ENCODE peak calls at places on chromosomes 7 and 10, in eight cellular contexts. One of them, this sample, is unnamed.

GRCh38 chr10:21314234-21314633 is 211.2 kb downstream of the SKIDA1 start:
- DNase-seq in astrocyte of the spinal cord: peak
- DNase-seq in sigmoid colon: no peak
- DNase-seq in right atrium auricular region: no peak
- DNase-seq in fibroblast of pulmonary artery: peak
- DNase-seq in ascending aorta: no peak
- DNase-seq in cardiac fibroblast: peak
- DNase-seq in choroid plexus epithelial cell: no peak
- DNase-seq in this sample: no peak

GRCh38 chr7:37363536-37364172 is 85.0 kb downstream of the ELMO1 start:
- DNase-seq in cardiac fibroblast: no peak
- DNase-seq in right atrium auricular region: no peak
- DNase-seq in sigmoid colon: no peak
- DNase-seq in fibroblast of pulmonary artery: no peak
- DNase-seq in ascending aorta: no peak
- DNase-seq in choroid plexus epithelial cell: no peak
- DNase-seq in astrocyte of the spinal cord: no peak
- DNase-seq in this sample: no peak

GRCh38 chr10:29304259-29305030 is 15.6 kb downstream of the LYZL1 start:
- DNase-seq in ascending aorta: peak
- DNase-seq in fibroblast of pulmonary artery: peak
- DNase-seq in right atrium auricular region: peak
- DNase-seq in cardiac fibroblast: peak
- DNase-seq in choroid plexus epithelial cell: peak
- DNase-seq in astrocyte of the spinal cord: peak
- DNase-seq in sigmoid colon: peak
- DNase-seq in this sample: peak

GRCh38 chr7:159031135-159031701 is 113.4 kb downstream of the VIPR2 start:
- DNase-seq in choroid plexus epithelial cell: no peak
- DNase-seq in fibroblast of pulmonary artery: no peak
- DNase-seq in astrocyte of the spinal cord: no peak
- DNase-seq in ascending aorta: peak
- DNase-seq in right atrium auricular region: peak
- DNase-seq in sigmoid colon: peak
- DNase-seq in cardiac fibroblast: no peak
- DNase-seq in this sample: no peak

GRCh38 chr10:31207636-31208035 is 111.4 kb upstream of the ZEB1 start:
- DNase-seq in fibroblast of pulmonary artery: no peak
- DNase-seq in choroid plexus epithelial cell: no peak
- DNase-seq in cardiac fibroblast: peak
- DNase-seq in astrocyte of the spinal cord: peak
- DNase-seq in right atrium auricular region: no peak
- DNase-seq in sigmoid colon: no peak
- DNase-seq in ascending aorta: no peak
- DNase-seq in this sample: no peak

GRCh38 chr10:128035557-128035973 is 90.7 kb downstream of the MKI67 start:
- DNase-seq in choroid plexus epithelial cell: peak
- DNase-seq in ascending aorta: peak
- DNase-seq in sigmoid colon: no peak
- DNase-seq in fibroblast of pulmonary artery: peak
- DNase-seq in astrocyte of the spinal cord: no peak
- DNase-seq in right atrium auricular region: peak
- DNase-seq in cardiac fibroblast: peak
- DNase-seq in this sample: peak

GRCh38 chr7:15323545-15323944 is 238.3 kb downstream of the AGMO start:
- DNase-seq in ascending aorta: no peak
- DNase-seq in fibroblast of pulmonary artery: peak
- DNase-seq in choroid plexus epithelial cell: no peak
- DNase-seq in cardiac fibroblast: peak
- DNase-seq in right atrium auricular region: no peak
- DNase-seq in sigmoid colon: peak
- DNase-seq in astrocyte of the spinal cord: no peak
- DNase-seq in this sample: no peak

GRCh38 chr7:153430931-153431330 is 621.3 kb upstream of the DPP6 start:
- DNase-seq in fibroblast of pulmonary artery: no peak
- DNase-seq in right atrium auricular region: no peak
- DNase-seq in astrocyte of the spinal cord: no peak
- DNase-seq in ascending aorta: no peak
- DNase-seq in choroid plexus epithelial cell: no peak
- DNase-seq in cardiac fibroblast: no peak
- DNase-seq in sigmoid colon: no peak
- DNase-seq in this sample: no peak

GRCh38 chr7:157278791-157279678 is 57.8 kb upstream of the DNAJB6 start:
- DNase-seq in fibroblast of pulmonary artery: no peak
- DNase-seq in right atrium auricular region: peak
- DNase-seq in astrocyte of the spinal cord: no peak
- DNase-seq in ascending aorta: no peak
- DNase-seq in sigmoid colon: peak
- DNase-seq in choroid plexus epithelial cell: no peak
- DNase-seq in cardiac fibroblast: peak
- DNase-seq in this sample: no peak

GRCh38 chr7:28190077-28190476 is 9.5 kb upstream of the JAZF1 start:
- DNase-seq in ascending aorta: no peak
- DNase-seq in cardiac fibroblast: no peak
- DNase-seq in choroid plexus epithelial cell: peak
- DNase-seq in astrocyte of the spinal cord: no peak
- DNase-seq in right atrium auricular region: no peak
- DNase-seq in sigmoid colon: no peak
- DNase-seq in fibroblast of pulmonary artery: no peak
- DNase-seq in this sample: no peak

GRCh38 chr10:33483124-33483794 is 148.8 kb upstream of the NRP1 start:
- DNase-seq in cardiac fibroblast: no peak
- DNase-seq in right atrium auricular region: no peak
- DNase-seq in ascending aorta: no peak
- DNase-seq in astrocyte of the spinal cord: no peak
- DNase-seq in sigmoid colon: no peak
- DNase-seq in fibroblast of pulmonary artery: no peak
- DNase-seq in choroid plexus epithelial cell: no peak
- DNase-seq in this sample: no peak

GRCh38 chr7:47743898-47744612 is 162.1 kb upstream of the TNS3 start:
- DNase-seq in sigmoid colon: no peak
- DNase-seq in choroid plexus epithelial cell: peak
- DNase-seq in fibroblast of pulmonary artery: peak
- DNase-seq in cardiac fibroblast: peak
- DNase-seq in ascending aorta: no peak
- DNase-seq in right atrium auricular region: no peak
- DNase-seq in astrocyte of the spinal cord: peak
- DNase-seq in this sample: no peak

GRCh38 chr7:105773030-105773460 is 103.4 kb downstream of the ATXN7L1 start:
- DNase-seq in fibroblast of pulmonary artery: no peak
- DNase-seq in astrocyte of the spinal cord: no peak
- DNase-seq in right atrium auricular region: no peak
- DNase-seq in cardiac fibroblast: no peak
- DNase-seq in choroid plexus epithelial cell: no peak
- DNase-seq in sigmoid colon: no peak
- DNase-seq in ascending aorta: no peak
- DNase-seq in this sample: no peak

GRCh38 chr10:114437456-114438292 is 33.4 kb upstream of the AFAP1L2 start:
- DNase-seq in choroid plexus epithelial cell: peak
- DNase-seq in fibroblast of pulmonary artery: peak
- DNase-seq in ascending aorta: no peak
- DNase-seq in right atrium auricular region: no peak
- DNase-seq in sigmoid colon: no peak
- DNase-seq in astrocyte of the spinal cord: peak
- DNase-seq in cardiac fibroblast: peak
- DNase-seq in this sample: peak

DNA sequence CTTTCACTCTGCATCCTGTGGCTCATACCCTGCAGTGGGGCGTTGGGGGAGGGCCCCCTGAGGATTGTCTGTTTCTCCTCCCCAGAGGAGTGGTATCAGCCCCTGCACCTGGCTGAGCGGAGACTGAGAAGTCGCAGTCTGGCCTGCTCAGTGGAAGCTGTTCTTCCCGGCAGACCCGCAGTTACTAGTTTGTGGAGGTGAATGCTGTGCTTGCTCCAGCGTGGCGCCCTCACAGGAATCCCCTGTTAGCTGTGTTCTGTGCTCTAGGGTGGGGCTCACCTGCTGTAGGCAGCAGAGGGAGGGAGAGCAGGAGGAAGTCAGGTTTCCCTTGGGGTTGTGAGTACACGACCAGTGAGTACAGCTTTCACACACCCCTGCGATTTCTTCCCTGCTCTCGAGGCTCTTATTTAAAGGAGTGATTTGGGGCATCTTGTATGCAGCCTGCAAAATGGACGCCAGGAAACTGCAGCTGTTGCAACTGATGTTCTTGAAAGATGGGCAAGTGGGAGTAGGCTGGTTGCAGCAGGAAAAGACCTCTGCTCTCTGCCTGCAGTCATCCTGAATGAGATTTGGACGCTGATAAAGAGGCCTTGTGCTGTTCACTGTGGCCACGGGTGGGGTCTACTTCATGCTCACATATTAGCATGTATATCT is 66.4 kb downstream of the HK1 start:
- DNase-seq in right atrium auricular region: no peak
- DNase-seq in choroid plexus epithelial cell: no peak
- DNase-seq in astrocyte of the spinal cord: no peak
- DNase-seq in cardiac fibroblast: no peak
- DNase-seq in ascending aorta: no peak
- DNase-seq in fibroblast of pulmonary artery: no peak
- DNase-seq in sigmoid colon: no peak
- DNase-seq in this sample: no peak
- H3K4me3 ChIP-seq in right atrium auricular region: no peak
- H3K4me3 ChIP-seq in choroid plexus epithelial cell: no peak
- H3K4me3 ChIP-seq in astrocyte of the spinal cord: no peak
- H3K4me3 ChIP-seq in cardiac fibroblast: no peak
- H3K4me3 ChIP-seq in ascending aorta: no peak
- H3K4me3 ChIP-seq in fibroblast of pulmonary artery: no peak
- H3K4me3 ChIP-seq in sigmoid colon: no peak
- H3K4me3 ChIP-seq in this sample: no peak

DNA sequence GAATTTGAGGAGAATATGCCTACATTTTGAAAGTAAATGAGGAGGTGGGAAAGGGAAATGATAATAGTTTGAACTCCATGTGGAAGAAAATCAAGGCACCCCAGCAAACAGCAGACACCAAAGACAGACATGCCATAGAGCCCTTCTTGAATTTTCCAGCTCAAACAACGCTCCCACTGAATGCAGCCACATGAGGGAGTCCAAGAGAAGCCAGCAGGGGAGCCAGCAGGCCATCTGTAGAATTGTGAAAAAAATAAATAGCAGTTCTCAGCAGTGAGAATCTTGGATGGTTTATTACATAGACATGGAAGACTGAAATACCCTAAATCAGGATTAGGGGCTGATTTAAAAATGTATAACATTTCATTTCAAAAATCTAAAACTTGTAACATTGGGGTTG is 1567.3 kb upstream of the LRRTM3 start:
- DNase-seq in astrocyte of the spinal cord: peak
- DNase-seq in fibroblast of pulmonary artery: peak
- DNase-seq in ascending aorta: no peak
- DNase-seq in cardiac fibroblast: peak
- DNase-seq in sigmoid colon: no peak
- DNase-seq in choroid plexus epithelial cell: peak
- DNase-seq in right atrium auricular region: no peak
- DNase-seq in this sample: peak
- TF ChIP-seq CTCF in astrocyte of the spinal cord: peak
- TF ChIP-seq CTCF in fibroblast of pulmonary artery: peak
- TF ChIP-seq CTCF in ascending aorta: no peak
- TF ChIP-seq CTCF in cardiac fibroblast: peak
- TF ChIP-seq CTCF in sigmoid colon: peak
- TF ChIP-seq CTCF in choroid plexus epithelial cell: peak
- TF ChIP-seq CTCF in right atrium auricular region: peak
- TF ChIP-seq CTCF in this sample: peak

DNA sequence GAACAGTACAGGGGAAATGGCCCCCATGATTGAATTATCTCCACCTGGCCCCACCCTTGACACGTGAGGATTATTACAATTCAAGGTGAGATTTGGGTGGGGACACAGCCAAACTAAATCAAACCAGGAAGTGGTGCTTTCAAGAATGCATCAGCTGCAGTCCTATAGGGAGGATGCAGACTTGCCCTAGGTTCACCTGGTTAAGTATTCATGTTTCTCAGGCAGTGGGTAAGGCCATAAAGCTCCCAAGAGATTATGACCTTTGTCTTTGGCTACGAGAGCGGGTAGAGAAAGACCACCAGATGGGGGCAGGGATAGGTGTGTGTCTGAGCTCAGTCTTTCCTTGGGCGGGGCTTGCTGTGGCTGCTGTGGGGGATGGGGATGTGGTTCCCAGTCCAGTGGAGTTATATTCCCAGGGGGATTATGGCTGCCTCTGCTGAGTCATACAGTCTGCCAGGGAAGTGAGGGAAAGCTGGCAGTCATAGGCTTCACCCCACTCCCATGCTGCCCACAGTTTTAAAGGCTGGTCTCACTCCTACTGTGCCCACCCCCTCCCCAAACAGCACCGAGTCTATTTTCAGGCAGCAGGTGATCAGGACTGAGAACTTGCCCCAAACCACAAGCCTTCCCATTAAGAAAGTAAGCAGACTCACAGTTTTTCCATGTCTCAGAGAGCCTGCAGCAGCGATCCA is 8.4 kb upstream of the R3HCC1L start:
- DNase-seq in ascending aorta: no peak
- DNase-seq in astrocyte of the spinal cord: no peak
- DNase-seq in right atrium auricular region: no peak
- DNase-seq in choroid plexus epithelial cell: no peak
- DNase-seq in sigmoid colon: no peak
- DNase-seq in cardiac fibroblast: peak
- DNase-seq in fibroblast of pulmonary artery: no peak
- DNase-seq in this sample: no peak
- H3K4me3 ChIP-seq in ascending aorta: no peak
- H3K4me3 ChIP-seq in astrocyte of the spinal cord: no peak
- H3K4me3 ChIP-seq in right atrium auricular region: no peak
- H3K4me3 ChIP-seq in choroid plexus epithelial cell: no peak
- H3K4me3 ChIP-seq in sigmoid colon: no peak
- H3K4me3 ChIP-seq in cardiac fibroblast: no peak
- H3K4me3 ChIP-seq in fibroblast of pulmonary artery: no peak
- H3K4me3 ChIP-seq in this sample: no peak

GRCh38 chr10:78336402-78336791 is 302.7 kb downstream of the RPS24 start:
- DNase-seq in cardiac fibroblast: peak
- DNase-seq in right atrium auricular region: peak
- DNase-seq in astrocyte of the spinal cord: peak
- DNase-seq in sigmoid colon: no peak
- DNase-seq in ascending aorta: peak
- DNase-seq in choroid plexus epithelial cell: peak
- DNase-seq in fibroblast of pulmonary artery: peak
- DNase-seq in this sample: no peak

GRCh38 chr10:78335691-78336401 is 302.2 kb downstream of the RPS24 start:
- DNase-seq in ascending aorta: peak
- DNase-seq in cardiac fibroblast: peak
- DNase-seq in astrocyte of the spinal cord: peak
- DNase-seq in choroid plexus epithelial cell: peak
- DNase-seq in fibroblast of pulmonary artery: no peak
- DNase-seq in right atrium auricular region: peak
- DNase-seq in sigmoid colon: peak
- DNase-seq in this sample: no peak

GRCh38 chr10:78337016-78337415 is 303.4 kb downstream of the RPS24 start:
- DNase-seq in right atrium auricular region: peak
- DNase-seq in sigmoid colon: peak
- DNase-seq in astrocyte of the spinal cord: no peak
- DNase-seq in ascending aorta: peak
- DNase-seq in choroid plexus epithelial cell: no peak
- DNase-seq in cardiac fibroblast: no peak
- DNase-seq in fibroblast of pulmonary artery: no peak
- DNase-seq in this sample: no peak

GRCh38 chr10:78333362-78334143 is 299.9 kb downstream of the RPS24 start:
- DNase-seq in right atrium auricular region: peak
- DNase-seq in sigmoid colon: no peak
- DNase-seq in fibroblast of pulmonary artery: no peak
- DNase-seq in astrocyte of the spinal cord: no peak
- DNase-seq in cardiac fibroblast: no peak
- DNase-seq in choroid plexus epithelial cell: no peak
- DNase-seq in ascending aorta: peak
- DNase-seq in this sample: no peak

DNA sequence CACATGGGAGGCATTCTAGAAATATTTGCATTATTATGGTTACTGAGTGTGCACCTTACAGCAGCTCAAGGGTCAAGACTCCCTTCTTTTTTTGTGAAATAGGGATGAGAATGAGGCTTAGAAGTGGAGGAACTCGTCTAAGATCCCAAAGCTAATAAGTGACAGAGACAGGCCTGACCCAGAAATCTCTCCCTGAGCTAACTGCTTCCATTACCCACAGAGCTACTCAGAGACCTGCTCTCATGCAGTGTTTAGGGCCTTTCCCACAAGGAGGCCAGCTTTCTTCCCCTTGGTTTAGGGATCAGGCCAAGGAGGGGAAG is 301.7 kb downstream of the RPS24 start:
- DNase-seq in ascending aorta: no peak
- DNase-seq in right atrium auricular region: peak
- DNase-seq in astrocyte of the spinal cord: no peak
- DNase-seq in choroid plexus epithelial cell: no peak
- DNase-seq in cardiac fibroblast: no peak
- DNase-seq in sigmoid colon: no peak
- DNase-seq in fibroblast of pulmonary artery: no peak
- DNase-seq in this sample: no peak
- TF ChIP-seq CTCF in ascending aorta: no peak
- TF ChIP-seq CTCF in right atrium auricular region: no peak
- TF ChIP-seq CTCF in astrocyte of the spinal cord: no peak
- TF ChIP-seq CTCF in choroid plexus epithelial cell: no peak
- TF ChIP-seq CTCF in cardiac fibroblast: no peak
- TF ChIP-seq CTCF in sigmoid colon: no peak
- TF ChIP-seq CTCF in fibroblast of pulmonary artery: no peak
- TF ChIP-seq CTCF in this sample: no peak

This sample was measured in epithelial cell of esophagus.